ENCODE peak calls at places on chromosome 5, in ten cellular contexts. P is mesenchymal stem cell; G is neuronal stem cell; J is CD8-positive, alpha-beta T cell; X is prostate gland; H is A549; C is heart left ventricle; V is tibial nerve; F is spleen; K is aorta. Z is an unnamed sample. For H3K4me1, the result is how much of the 10 kb centered on the place peaks cover.

GRCh38 chr5:77076961-77077820 is 9.9 kb downstream of the ZBED3 start:
- DNase-seq in K (peak), F (peak), H (peak), P (peak), V (peak), C (peak), G (peak), X (peak), J (no peak), Z (peak)

GRCh38 chr5:38925154-38925925 is 79.5 kb downstream of the OSMR start:
- DNase-seq in G (no peak), V (no peak), J (no peak), X (no peak), H (no peak), C (no peak), K (no peak), P (peak), F (no peak), Z (no peak)

GRCh38 chr5:148397968-148398595 is 14.3 kb downstream of the FBXO38 start:
- DNase-seq in J (no peak), H (no peak), C (no peak), K (no peak), V (no peak), F (no peak), G (no peak), P (no peak), X (no peak), Z (no peak)

GRCh38 chr5:173922527-173922926 is 34.4 kb downstream of the CPEB4 start:
- DNase-seq in H (no peak), J (no peak), F (no peak), X (no peak), G (no peak), V (no peak), K (no peak), P (no peak), C (no peak), Z (no peak)

GRCh38 chr5:127785098-127785927 is 82.1 kb downstream of the CCDC192 start:
- DNase-seq in F (no peak), K (no peak), C (no peak), P (peak), H (no peak), G (no peak), V (no peak), J (no peak), X (no peak), Z (no peak)

GRCh38 chr5:102886586-102886985 is 131.5 kb downstream of the PAM start:
- DNase-seq in K (no peak), J (no peak), F (no peak), V (no peak), H (no peak), P (no peak), G (no peak), X (no peak), C (no peak), Z (no peak)

GRCh38 chr5:101306391-101307137 is 403.5 kb upstream of the ST8SIA4 start:
- DNase-seq in K (no peak), G (no peak), H (no peak), J (no peak), C (no peak), P (peak), X (no peak), V (no peak), F (no peak), Z (no peak)

GRCh38 chr5:124889522-124889828 is 143.0 kb upstream of the ZNF608 start:
- DNase-seq in J (no peak), P (no peak), F (no peak), H (no peak), X (no peak), G (no peak), K (no peak), C (no peak), V (no peak), Z (no peak)

GRCh38 chr5:170252710-170253350 is 20.0 kb downstream of the C5orf58 start:
- DNase-seq in C (no peak), J (no peak), H (no peak), X (no peak), F (no peak), P (no peak), K (no peak), G (no peak), V (no peak), Z (no peak)

GRCh38 chr5:148938535-148938907 is 112.1 kb downstream of the ADRB2 start:
- DNase-seq in H (no peak), C (no peak), P (no peak), G (no peak), V (no peak), F (no peak), K (no peak), X (no peak), J (no peak), Z (no peak)

GRCh38 chr5:117318528-117318927 is 743.9 kb upstream of the SEMA6A start:
- DNase-seq in X (no peak), J (no peak), K (no peak), V (no peak), C (no peak), G (no peak), H (no peak), F (peak), P (no peak), Z (no peak)

GRCh38 chr5:68252678-68253520 is 37.3 kb downstream of the PIK3R1 start:
- DNase-seq in V (no peak), C (peak), J (no peak), F (peak), K (no peak), X (peak), H (peak), G (peak), P (peak), Z (no peak)

GRCh38 chr5:87081511-87082372 is 185.9 kb upstream of the RASA1 start:
- DNase-seq in P (no peak), J (no peak), X (no peak), K (no peak), V (no peak), F (no peak), G (no peak), H (no peak), C (peak), Z (no peak)

GRCh38 chr5:87650284-87650683 is 237.6 kb upstream of the CCNH start:
- DNase-seq in K (no peak), J (no peak), H (no peak), C (no peak), X (no peak), P (no peak), G (no peak), V (no peak), F (no peak), Z (no peak)

GRCh38 chr5:92337772-92338234 is 954.7 kb upstream of the ARRDC3 start:
- DNase-seq in C (no peak), H (no peak), G (no peak), P (peak), K (no peak), J (no peak), V (no peak), F (no peak), X (no peak), Z (no peak)

GRCh38 chr5:23221838-23222237 is 285.6 kb upstream of the PRDM9 start:
- DNase-seq in P (no peak), X (no peak), J (no peak), F (no peak), V (no peak), K (no peak), G (no peak), C (no peak), H (no peak), Z (no peak)

GRCh38 chr5:17400724-17401508 is 97.1 kb upstream of the TAF11L2 start:
- DNase-seq in X (no peak), F (peak), J (no peak), H (no peak), V (no peak), G (no peak), K (no peak), P (no peak), C (no peak), Z (no peak)
- H3K4me3 ChIP-seq in X (no peak), F (no peak), J (no peak), H (no peak), V (no peak), G (no peak), K (no peak), P (no peak), C (no peak), Z (no peak)

GRCh38 chr5:154648229-154648628 is 106.9 kb upstream of the LARP1 start:
- DNase-seq in F (peak), G (no peak), C (no peak), J (no peak), K (no peak), P (no peak), H (no peak), V (no peak), X (no peak), Z (peak)

GRCh38 chr5:154644745-154645411 is 110.3 kb upstream of the LARP1 start:
- DNase-seq in F (peak), H (no peak), P (no peak), K (no peak), C (no peak), V (no peak), J (no peak), X (no peak), G (no peak), Z (peak)

GRCh38 chr5:154646841-154647759 is 108.1 kb upstream of the LARP1 start:
- DNase-seq in F (peak), V (no peak), C (peak), P (peak), K (peak), J (no peak), G (no peak), H (no peak), X (no peak), Z (peak)

GRCh38 chr5:154647760-154648143 is 107.4 kb upstream of the LARP1 start:
- DNase-seq in P (peak), G (no peak), J (no peak), C (no peak), F (no peak), X (no peak), V (no peak), K (no peak), H (no peak), Z (no peak)

GRCh38 chr5:154648706-154649105 is 106.5 kb upstream of the LARP1 start:
- DNase-seq in K (no peak), G (no peak), X (no peak), F (peak), P (peak), J (no peak), C (no peak), H (no peak), V (no peak), Z (peak)
- H3K4me1 ChIP-seq in K (under half), G (under half), X (under half), F (under half), P (under half), J (under half), C (under half), H (under half), V (under half), Z (under half)

GRCh38 chr5:140181002-140181483 is 6.1 kb downstream of the CYSTM1 start:
- DNase-seq in V (no peak), C (no peak), G (no peak), J (no peak), X (no peak), F (no peak), P (no peak), H (no peak), K (no peak), Z (no peak)
- H3K4me3 ChIP-seq in V (no peak), C (no peak), G (no peak), J (no peak), X (no peak), F (peak), P (no peak), H (no peak), K (no peak), Z (peak)

GRCh38 chr5:141680178-141680577 is 1.9 kb downstream of the ARAP3 start:
- DNase-seq in C (no peak), X (no peak), P (no peak), K (no peak), V (no peak), F (peak), J (no peak), G (no peak), H (no peak), Z (no peak)
- H3K4me1 ChIP-seq in C (under half), X (under half), P (under half), K (under half), V (under half), F (under half), J (under half), G (under half), H (under half), Z (under half)

DNA sequence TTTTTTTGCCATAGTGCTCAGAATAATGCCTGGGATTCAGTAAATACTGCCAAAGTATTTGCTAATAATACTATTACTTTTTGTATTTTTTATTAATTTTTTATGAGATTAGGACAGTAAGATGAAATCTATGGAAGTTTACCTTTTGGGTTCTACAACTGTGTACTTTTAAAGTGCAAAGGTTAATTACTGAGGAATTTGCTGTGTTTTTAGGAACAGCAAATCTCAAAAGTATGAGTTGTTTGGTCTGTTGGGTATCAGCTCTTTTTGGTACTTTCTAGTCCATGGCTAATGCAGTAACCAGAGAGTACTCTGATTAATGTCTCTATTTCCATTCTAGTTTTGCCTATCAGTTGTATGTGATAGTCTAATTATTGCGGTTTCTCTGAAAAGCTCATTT is 5.1 kb downstream of the HSPA4 start:
- DNase-seq in J (no peak), H (no peak), K (no peak), G (no peak), F (no peak), X (no peak), V (no peak), P (no peak), C (no peak), Z (no peak)
- H3K4me3 ChIP-seq in J (no peak), H (no peak), K (no peak), G (no peak), F (no peak), X (no peak), V (no peak), P (no peak), C (no peak), Z (no peak)

GRCh38 chr5:7347377-7347776 is 48.6 kb upstream of the ADCY2 start:
- DNase-seq in X (no peak), F (no peak), H (no peak), C (no peak), V (no peak), K (no peak), G (no peak), J (no peak), P (no peak), Z (no peak)
- H3K4me1 ChIP-seq in X (under half), F (under half), H (under half), C (under half), V (under half), K (under half), G (under half), J (under half), P (under half), Z (under half)

GRCh38 chr5:14036514-14036913 is 92.0 kb upstream of the DNAH5 start:
- DNase-seq in J (no peak), K (no peak), C (no peak), F (no peak), V (no peak), H (peak), P (peak), X (no peak), G (no peak), Z (no peak)
- H3K4me3 ChIP-seq in J (no peak), K (no peak), C (peak), F (no peak), V (no peak), H (peak), P (no peak), X (no peak), G (no peak), Z (no peak)

Z was measured in kidney.